ENCODE peak calls at places on chromosome 6, in ten cellular contexts. S is B cell, W is stomach, L is esophagus squamous epithelium, F is Panc1, Q is astrocyte of the spinal cord, V is NCI-H524 treated with DMSO at 0.1 percent for 48 hours, X is colonic mucosa, Z is NCI-H1417 treated with DMSO at 0.1 percent for 48 hours, D is pancreas. I is an unnamed sample.

GRCh38 chr6:137928286-137928685 is 61.2 kb downstream of the TNFAIP3 start:
- DNase-seq in F (no peak), Z (no peak), Q (no peak), V (no peak), X (no peak), S (no peak), L (no peak), W (no peak), D (no peak), I (no peak)

GRCh38 chr6:88662653-88663174 is 300.7 kb downstream of the RNGTT start:
- DNase-seq in F (no peak), X (no peak), Z (no peak), V (no peak), L (no peak), S (no peak), W (no peak), D (no peak), Q (no peak), I (no peak)

GRCh38 chr6:35494161-35494563 is 2.7 kb downstream of the TEAD3 start:
- DNase-seq in D (no peak), S (no peak), V (no peak), L (no peak), W (no peak), X (no peak), Q (no peak), F (no peak), Z (no peak), I (no peak)

GRCh38 chr6:139925894-139926641 is 551.6 kb upstream of the CITED2 start:
- DNase-seq in D (no peak), S (no peak), F (no peak), Z (no peak), X (peak), V (no peak), W (no peak), Q (peak), L (no peak), I (no peak)

GRCh38 chr6:1509241-1509640 is 100.5 kb upstream of the FOXC1 start:
- DNase-seq in F (no peak), S (no peak), Z (no peak), Q (no peak), D (no peak), W (no peak), L (no peak), V (no peak), X (no peak), I (no peak)

GRCh38 chr6:158053377-158054313 is 72.0 kb downstream of the SYNJ2 start:
- DNase-seq in L (no peak), F (no peak), X (no peak), Z (no peak), W (no peak), Q (no peak), V (no peak), D (peak), S (no peak), I (no peak)

GRCh38 chr6:49888742-49889431 is 22.6 kb upstream of the CRISP1 start:
- DNase-seq in V (no peak), F (no peak), D (no peak), S (no peak), W (no peak), L (no peak), X (no peak), Z (no peak), Q (no peak), I (no peak)

GRCh38 chr6:24974182-24975171 is 38.7 kb upstream of the RIPOR2 start:
- DNase-seq in D (no peak), F (no peak), V (no peak), Z (no peak), L (no peak), X (no peak), Q (no peak), W (no peak), S (no peak), I (no peak)

GRCh38 chr6:134310206-134310605 is 7.7 kb downstream of the SGK1 start:
- DNase-seq in D (no peak), W (no peak), F (no peak), Q (no peak), X (no peak), S (no peak), L (no peak), Z (no peak), V (no peak), I (no peak)

GRCh38 chr6:105805581-105806023 is 280.5 kb upstream of the PRDM1 start:
- DNase-seq in Q (no peak), V (no peak), L (no peak), S (no peak), W (no peak), Z (no peak), D (no peak), X (no peak), F (no peak), I (no peak)